ENCODE peak calls at places on chromosomes 5 and 9, in four cellular contexts. U is A549; R is spleen; V is CD4-positive, CD25-positive, alpha-beta regulatory T cell. K is an unnamed sample.

GRCh38 chr9:113246928-113247327 is 25.6 kb downstream of the SLC31A1 start:
- DNase-seq in U (no peak), R (no peak), V (no peak), K (no peak)

GRCh38 chr5:6767481-6768063 is 54.3 kb downstream of the TENT4A start:
- DNase-seq in U (no peak), R (no peak), V (no peak), K (no peak)

GRCh38 chr9:125674981-125675973 is 31.7 kb downstream of the MAPKAP1 start:
- DNase-seq in U (peak; percentile 53), R (no peak), V (no peak), K (no peak)

GRCh38 chr5:135709998-135710670 is 124.3 kb upstream of the SLC25A48 start:
- DNase-seq in U (no peak), R (no peak), V (no peak), K (no peak)

GRCh38 chr5:74251106-74252032 is 389.2 kb downstream of the ENC1 start:
- DNase-seq in U (no peak), R (no peak), V (no peak), K (peak; percentile 47)

GRCh38 chr9:89078860-89079259 is 87.6 kb downstream of the S1PR3 start:
- DNase-seq in U (no peak), R (no peak), V (no peak), K (no peak)

GRCh38 chr5:80069918-80070318 is 34.8 kb downstream of the THBS4 start:
- DNase-seq in U (no peak), R (no peak), V (no peak), K (no peak)

GRCh38 chr5:149387982-149388381 is 8.9 kb upstream of the IL17B start:
- DNase-seq in U (no peak), R (no peak), V (no peak), K (peak; percentile 77)

GRCh38 chr5:98308231-98308630 is 465.2 kb upstream of the RGMB start:
- DNase-seq in U (no peak), R (no peak), V (no peak), K (no peak)

DNA sequence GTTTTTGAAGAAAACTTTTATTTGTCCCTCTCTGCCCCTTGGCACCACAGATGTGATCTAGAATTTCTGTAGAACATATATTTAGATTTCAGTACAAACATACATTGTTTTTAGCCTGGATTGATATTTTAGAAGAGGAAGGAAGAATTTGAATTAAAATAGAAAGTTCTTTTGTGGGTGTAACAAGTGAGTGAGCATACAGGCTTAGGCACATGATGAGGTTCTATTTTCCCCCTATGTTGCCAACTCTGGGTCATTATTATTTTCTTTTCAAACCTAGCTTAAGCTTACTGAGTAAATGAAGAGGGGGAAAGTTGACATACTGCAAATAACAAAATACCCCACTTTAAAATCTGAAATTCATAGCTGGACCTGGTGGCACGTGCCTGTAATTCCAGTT is 102.9 kb downstream of the GCNT1 start:
- DNase-seq in U (no peak), R (no peak), V (no peak), K (no peak)
- H3K4me3 ChIP-seq in U (no peak overlapping the region), R (no peak overlapping the region), V (no peak overlapping the region), K (no peak overlapping the region)

GRCh38 chr9:72443855-72444254 is 77.6 kb upstream of the TMC1 start:
- DNase-seq in U (peak; percentile 38), R (no peak), V (peak; percentile 75), K (no peak)

GRCh38 chr9:72444436-72444835 is 77.0 kb upstream of the TMC1 start:
- DNase-seq in U (no peak), R (no peak), V (no peak), K (no peak)

GRCh38 chr9:72441296-72442211 is 76.5 kb upstream of the ZFAND5 start:
- DNase-seq in U (no peak), R (no peak), V (no peak), K (no peak)

GRCh38 chr9:72442212-72442607 is 77.2 kb upstream of the ZFAND5 start:
- DNase-seq in U (peak; percentile 73), R (no peak), V (peak; percentile 8), K (no peak)

DNA sequence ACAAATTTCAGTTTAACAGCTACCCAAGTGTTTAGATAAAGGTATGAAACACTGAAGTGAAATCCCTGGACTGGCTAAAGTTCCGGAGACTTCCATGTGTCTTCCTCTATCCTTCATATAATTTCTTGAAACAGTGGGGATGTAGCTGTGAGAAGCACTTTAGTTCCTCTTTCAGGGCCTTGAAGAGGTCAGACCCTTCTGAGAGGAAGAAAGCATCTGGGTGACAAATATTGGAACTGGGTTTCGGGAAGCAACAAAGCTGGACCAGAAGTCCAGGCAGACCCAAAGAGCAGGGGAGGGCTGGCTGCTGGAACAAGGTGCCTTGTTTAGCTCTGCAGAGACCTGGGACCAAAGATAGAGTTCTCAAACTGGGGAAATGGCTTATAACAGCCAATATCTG is 75.4 kb upstream of the ZFAND5 start:
- DNase-seq in U (no peak), R (no peak), V (no peak), K (no peak)
- H3K4me1 ChIP-seq in U (peaks cover 55% of the 10 kb centered on the region), R (peaks cover 45% of the 10 kb centered on the region), V (peaks cover 18% of the 10 kb centered on the region), K (no peaks in the 10 kb centered on the region)

GRCh38 chr5:77798448-77798847 is 22.3 kb upstream of the TBCA start:
- DNase-seq in U (no peak), R (no peak), V (no peak), K (no peak)
- H3K9me3 ChIP-seq in U (peaks cover 19% of the 10 kb centered on the region), R (peaks cover 44% of the 10 kb centered on the region), V (peaks cover 12% of the 10 kb centered on the region), K (no peaks in the 10 kb centered on the region)

DNA sequence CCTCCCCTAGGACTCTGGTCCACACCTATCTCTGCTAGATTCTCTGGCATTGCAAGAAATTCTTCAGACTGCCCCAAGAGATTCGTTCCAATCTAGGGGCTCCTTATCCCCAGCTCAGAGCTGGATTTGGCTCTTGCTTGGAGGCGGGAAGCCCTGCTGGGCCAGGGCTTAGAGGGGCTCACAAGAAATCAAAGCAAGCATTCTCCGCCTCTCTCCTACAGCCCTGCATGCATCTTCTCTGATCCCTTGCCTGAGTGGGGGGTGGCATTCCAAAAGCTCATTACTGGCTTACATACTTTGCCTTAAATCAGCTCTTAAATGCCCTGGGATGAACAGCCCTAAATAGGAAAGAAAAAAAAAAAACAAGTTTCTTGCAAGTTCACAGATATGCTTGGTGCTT is 75.8 kb downstream of the KCNIP1 start:
- DNase-seq in U (no peak), R (no peak), V (no peak), K (no peak)
- H3K4me3 ChIP-seq in U (no peak overlapping the region), R (no peak overlapping the region), V (no peak overlapping the region), K (no peak overlapping the region)

GRCh38 chr5:178984145-178985072 is 10.7 kb downstream of the GRM6 start:
- DNase-seq in U (no peak), R (peak; percentile 44), V (no peak), K (no peak)
- H3K4me1 ChIP-seq in U (no peaks in the 10 kb centered on the region), R (no peaks in the 10 kb centered on the region), V (no peaks in the 10 kb centered on the region), K (no peaks in the 10 kb centered on the region)

DNA sequence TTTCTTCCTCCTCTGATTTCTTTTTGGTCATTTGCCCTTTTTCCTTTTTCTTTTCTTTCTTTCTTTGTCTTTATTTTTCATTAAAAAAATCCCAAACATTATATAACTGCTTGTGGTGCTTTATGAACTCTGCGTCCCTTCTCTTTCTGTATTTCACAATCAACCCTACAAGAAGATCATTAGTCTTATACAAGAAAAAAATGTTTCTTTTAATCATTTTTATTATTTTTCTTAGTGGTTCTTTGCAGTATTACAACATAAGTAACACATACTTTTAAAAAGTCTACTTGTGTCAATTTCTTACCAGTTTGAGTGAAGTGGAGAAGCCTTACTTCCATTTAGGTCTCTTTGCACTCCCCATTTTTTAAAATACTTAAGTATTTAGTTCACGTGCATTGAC is 212.7 kb upstream of the SMC2 start:
- DNase-seq in U (no peak), R (no peak), V (no peak), K (no peak)
- H3K9me3 ChIP-seq in U (no peaks in the 10 kb centered on the region), R (no peaks in the 10 kb centered on the region), V (no peaks in the 10 kb centered on the region), K (no peaks in the 10 kb centered on the region)

GRCh38 chr5:132256086-132256782 is 1.3 kb upstream of the PDLIM4 start:
- DNase-seq in U (no peak), R (peak; percentile 16), V (no peak), K (no peak)
- H3K4me3 ChIP-seq in U (no peak overlapping the region), R (no peak overlapping the region), V (no peak overlapping the region), K (no peak overlapping the region)